ENCODE peak calls at places on chromosomes 16 and 17, in ten cellular contexts. I is body of pancreas, R is heart left ventricle, C is esophagus muscularis mucosa, F is stomach, D is ovary, A is Peyer's patch, Y is tibial nerve, Q is A549, B is endothelial cell of umbilical vein. S is an unnamed sample. For H3K4me1, the result is how much of the 10 kb centered on the place peaks cover.

GRCh38 chr16:86634290-86634689 is 55.9 kb downstream of the FOXL1 start:
- DNase-seq in I (no peak), R (no peak), C (no peak), F (no peak), D (no peak), A (no peak), Y (no peak), Q (peak), B (peak), S (no peak)

GRCh38 chr17:58565389-58566311 is 51.2 kb upstream of the MTMR4 start:
- DNase-seq in I (no peak), R (no peak), C (no peak), F (no peak), D (no peak), A (no peak), Y (no peak), Q (no peak), B (no peak), S (no peak)

GRCh38 chr17:36808181-36808661 is 129.1 kb upstream of the LHX1 start:
- DNase-seq in I (no peak), R (no peak), C (no peak), F (no peak), D (no peak), A (no peak), Y (no peak), Q (no peak), B (no peak), S (no peak)

GRCh38 chr16:71373073-71373472 is 14.6 kb downstream of the CALB2 start:
- DNase-seq in I (no peak), R (no peak), C (no peak), F (no peak), D (no peak), A (no peak), Y (no peak), Q (peak), B (no peak), S (no peak)

GRCh38 chr16:17467923-17468540 is 2.7 kb downstream of the XYLT1 start:
- DNase-seq in I (peak), R (peak), C (no peak), F (peak), D (peak), A (peak), Y (peak), Q (peak), B (no peak), S (peak)

GRCh38 chr16:54067317-54068065 is 219.1 kb downstream of the IRX3 start:
- DNase-seq in I (no peak), R (no peak), C (no peak), F (no peak), D (no peak), A (no peak), Y (no peak), Q (no peak), B (no peak), S (no peak)

GRCh38 chr16:28933176-28933575 is 1.4 kb downstream of the CD19 start:
- DNase-seq in I (no peak), R (no peak), C (no peak), F (no peak), D (no peak), A (no peak), Y (no peak), Q (no peak), B (no peak), S (no peak)

GRCh38 chr17:55265434-55266021 is 768 bp downstream of the HLF start:
- DNase-seq in I (peak), R (no peak), C (no peak), F (no peak), D (no peak), A (peak), Y (no peak), Q (no peak), B (no peak), S (no peak)

GRCh38 chr17:12927541-12928425 is 90.0 kb downstream of the ELAC2 start:
- DNase-seq in I (no peak), R (no peak), C (peak), F (no peak), D (peak), A (no peak), Y (no peak), Q (no peak), B (peak), S (no peak)

GRCh38 chr17:18235743-18236256 is 10.4 kb downstream of the LLGL1 start:
- DNase-seq in I (no peak), R (no peak), C (no peak), F (no peak), D (no peak), A (no peak), Y (no peak), Q (no peak), B (peak), S (no peak)

GRCh38 chr17:8949061-8949622 is 16.4 kb downstream of the PIK3R5 start:
- DNase-seq in I (no peak), R (no peak), C (no peak), F (no peak), D (no peak), A (no peak), Y (no peak), Q (no peak), B (no peak), S (no peak)

GRCh38 chr17:259341-259976 is 78.0 kb upstream of the DOC2B start:
- DNase-seq in I (no peak), R (no peak), C (no peak), F (peak), D (no peak), A (no peak), Y (no peak), Q (no peak), B (peak), S (no peak)

GRCh38 chr16:30902070-30902972 is 5.9 kb downstream of the CTF1 start:
- DNase-seq in I (peak), R (peak), C (no peak), F (peak), D (peak), A (peak), Y (no peak), Q (peak), B (peak), S (peak)

GRCh38 chr17:82236142-82236971 is 7.5 kb downstream of the SLC16A3 start:
- DNase-seq in I (peak), R (peak), C (peak), F (peak), D (peak), A (peak), Y (peak), Q (peak), B (peak), S (peak)

GRCh38 chr17:60049936-60050335 is 28.8 kb downstream of the HEATR6 start:
- DNase-seq in I (no peak), R (no peak), C (no peak), F (no peak), D (no peak), A (no peak), Y (no peak), Q (no peak), B (no peak), S (no peak)

GRCh38 chr16:69818811-69819587 is 56.9 kb downstream of the WWP2 start:
- DNase-seq in I (no peak), R (no peak), C (no peak), F (no peak), D (no peak), A (peak), Y (no peak), Q (no peak), B (no peak), S (no peak)

GRCh38 chr17:82871056-82871775 is 31.4 kb upstream of the ZNF750 start:
- DNase-seq in I (no peak), R (peak), C (no peak), F (no peak), D (no peak), A (peak), Y (no peak), Q (no peak), B (peak), S (no peak)

DNA sequence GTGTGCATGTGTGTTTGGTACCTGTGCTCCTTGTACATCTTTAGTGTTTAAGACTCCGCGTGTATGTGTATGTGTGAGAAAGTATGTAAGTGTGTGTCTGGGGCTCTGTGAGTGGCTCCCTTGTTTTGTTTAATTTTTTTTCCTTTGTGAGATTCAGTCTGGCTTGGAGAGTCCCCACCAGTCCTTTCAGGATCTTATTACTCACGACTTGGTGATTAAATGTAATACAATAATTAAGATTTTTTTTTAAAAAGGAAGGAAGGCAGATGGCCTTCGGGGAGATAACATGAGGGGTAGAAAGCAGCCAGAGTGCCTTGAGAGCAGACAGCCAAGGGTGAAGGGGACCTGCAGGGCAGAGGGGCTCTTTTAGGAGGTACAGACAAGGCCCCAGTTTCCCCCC is 33.9 kb downstream of the FZD2 start:
- DNase-seq in I (no peak), R (no peak), C (no peak), F (no peak), D (no peak), A (no peak), Y (no peak), Q (no peak), B (peak), S (no peak)
- TF ChIP-seq CTCF in I (no peak), R (no peak), C (no peak), F (no peak), D (no peak), A (no peak), Y (no peak), Q (no peak), B (no peak), S (no peak)

GRCh38 chr17:3912827-3913226 is 3.4 kb downstream of the P2RX1 start:
- DNase-seq in I (no peak), R (no peak), C (no peak), F (no peak), D (no peak), A (no peak), Y (no peak), Q (no peak), B (no peak), S (no peak)

GRCh38 chr17:3915642-3916012 is 638 bp downstream of the P2RX1 start:
- DNase-seq in I (no peak), R (no peak), C (no peak), F (no peak), D (no peak), A (no peak), Y (no peak), Q (no peak), B (no peak), S (no peak)

GRCh38 chr17:3914319-3914685 is 2.0 kb downstream of the P2RX1 start:
- DNase-seq in I (no peak), R (no peak), C (no peak), F (peak), D (no peak), A (peak), Y (no peak), Q (no peak), B (no peak), S (no peak)

GRCh38 chr17:3911271-3912053 is 4.8 kb downstream of the P2RX1 start:
- DNase-seq in I (no peak), R (no peak), C (no peak), F (no peak), D (no peak), A (peak), Y (no peak), Q (no peak), B (no peak), S (no peak)

GRCh38 chr17:3913531-3914318 is 2.5 kb downstream of the P2RX1 start:
- DNase-seq in I (peak), R (peak), C (no peak), F (peak), D (peak), A (peak), Y (peak), Q (peak), B (peak), S (no peak)
- TF ChIP-seq POLR2A in I (no peak), R (no peak), C (no peak), F (no peak), D (no peak), A (no peak), Y (no peak), Q (no peak), B (no peak), S (no peak)

GRCh38 chr17:38748329-38749221 is at the start of gene PCGF2:
- DNase-seq in I (peak), R (peak), C (peak), F (peak), D (peak), A (peak), Y (peak), Q (peak), B (peak), S (peak)

GRCh38 chr17:38750312-38751121 is 2.0 kb upstream of the PSMB3 start:
- DNase-seq in I (no peak), R (peak), C (no peak), F (no peak), D (no peak), A (no peak), Y (no peak), Q (no peak), B (peak), S (no peak)

GRCh38 chr17:38749222-38750043 is 1.3 kb upstream of the PCGF2 start:
- DNase-seq in I (peak), R (peak), C (peak), F (peak), D (peak), A (peak), Y (peak), Q (peak), B (peak), S (peak)

GRCh38 chr17:38751144-38751802 is 1.3 kb upstream of the PSMB3 start:
- DNase-seq in I (no peak), R (no peak), C (no peak), F (no peak), D (no peak), A (no peak), Y (no peak), Q (no peak), B (no peak), S (no peak)

DNA sequence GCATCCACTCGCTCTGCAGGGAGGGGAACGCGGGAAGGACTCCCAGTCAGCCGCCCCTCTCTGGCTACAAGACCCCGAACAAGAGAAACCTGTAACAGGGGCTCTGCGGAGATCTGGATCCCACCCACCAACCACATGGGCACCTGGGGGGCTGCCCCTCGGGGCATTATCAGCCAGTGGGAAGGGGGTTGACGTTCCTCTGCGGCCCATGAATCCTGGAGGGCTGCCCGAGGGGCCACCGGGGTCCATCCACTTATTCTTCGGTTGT is 1.8 kb upstream of the PCGF2 start:
- DNase-seq in I (no peak), R (no peak), C (no peak), F (no peak), D (no peak), A (no peak), Y (no peak), Q (no peak), B (no peak), S (no peak)
- H3K4me1 ChIP-seq in I (half or more), R (half or more), C (half or more), F (half or more), D (under half), A (half or more), Y (under half), Q (under half), B (half or more), S (under half)

GRCh38 chr17:53409588-53409987 is 413.1 kb upstream of the KIF2B start:
- DNase-seq in I (no peak), R (no peak), C (no peak), F (no peak), D (no peak), A (no peak), Y (no peak), Q (no peak), B (no peak), S (no peak)

GRCh38 chr17:53406907-53407306 is 415.8 kb upstream of the KIF2B start:
- DNase-seq in I (no peak), R (no peak), C (no peak), F (no peak), D (no peak), A (no peak), Y (no peak), Q (no peak), B (no peak), S (no peak)
- TF ChIP-seq CTCF in I (no peak), R (no peak), C (no peak), F (no peak), D (no peak), A (no peak), Y (no peak), Q (no peak), B (no peak), S (no peak)

GRCh38 chr17:63838586-63839184 is 3.8 kb downstream of the SMARCD2 start:
- DNase-seq in I (peak), R (peak), C (peak), F (peak), D (peak), A (peak), Y (peak), Q (no peak), B (no peak), S (peak)
- TF ChIP-seq POLR2A in I (peak), R (no peak), C (no peak), F (no peak), D (no peak), A (no peak), Y (no peak), Q (no peak), B (no peak), S (no peak)

GRCh38 chr17:21248495-21248894 is 4.7 kb downstream of the NATD1 start:
- DNase-seq in I (no peak), R (no peak), C (no peak), F (no peak), D (no peak), A (no peak), Y (no peak), Q (no peak), B (no peak), S (no peak)

GRCh38 chr17:21250719-21251305 is 2.4 kb downstream of the NATD1 start:
- DNase-seq in I (no peak), R (no peak), C (no peak), F (no peak), D (no peak), A (no peak), Y (no peak), Q (no peak), B (no peak), S (peak)

GRCh38 chr17:21249086-21249795 is 4.0 kb downstream of the NATD1 start:
- DNase-seq in I (no peak), R (no peak), C (no peak), F (no peak), D (no peak), A (no peak), Y (no peak), Q (no peak), B (no peak), S (no peak)

GRCh38 chr17:21251611-21252010 is 1.6 kb downstream of the NATD1 start:
- DNase-seq in I (no peak), R (no peak), C (no peak), F (no peak), D (no peak), A (no peak), Y (no peak), Q (no peak), B (no peak), S (no peak)

GRCh38 chr17:21249911-21250703 is 3.1 kb downstream of the NATD1 start:
- DNase-seq in I (no peak), R (no peak), C (no peak), F (no peak), D (no peak), A (no peak), Y (no peak), Q (no peak), B (no peak), S (no peak)
- H3K4me1 ChIP-seq in I (under half), R (half or more), C (half or more), F (half or more), D (under half), A (under half), Y (under half), Q (under half), B (under half), S (half or more)

DNA sequence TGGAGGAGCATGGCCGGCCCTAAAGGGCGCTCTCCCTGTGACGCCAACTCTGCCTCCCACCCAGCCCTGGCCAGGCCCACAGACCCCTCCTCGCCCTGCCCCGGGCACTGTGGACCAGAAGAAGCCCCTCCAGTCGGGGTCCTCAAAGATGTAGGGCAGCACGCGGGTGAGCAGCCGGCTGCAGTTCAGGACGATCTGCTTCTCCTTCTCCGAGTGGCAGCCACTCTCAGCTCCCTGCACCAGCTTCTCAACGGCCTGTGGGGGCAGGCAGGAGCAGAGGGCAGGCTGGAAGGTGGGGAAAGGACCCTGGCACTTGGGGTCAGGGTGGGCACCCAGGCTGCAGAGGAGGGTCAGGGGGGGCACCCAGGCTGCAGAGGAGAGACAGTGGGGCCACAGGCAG is 8.9 kb downstream of the HID1 start:
- DNase-seq in I (no peak), R (peak), C (no peak), F (no peak), D (no peak), A (no peak), Y (no peak), Q (no peak), B (no peak), S (no peak)
- TF ChIP-seq CTCF in I (no peak), R (no peak), C (no peak), F (no peak), D (no peak), A (no peak), Y (no peak), Q (no peak), B (no peak), S (no peak)

DNA sequence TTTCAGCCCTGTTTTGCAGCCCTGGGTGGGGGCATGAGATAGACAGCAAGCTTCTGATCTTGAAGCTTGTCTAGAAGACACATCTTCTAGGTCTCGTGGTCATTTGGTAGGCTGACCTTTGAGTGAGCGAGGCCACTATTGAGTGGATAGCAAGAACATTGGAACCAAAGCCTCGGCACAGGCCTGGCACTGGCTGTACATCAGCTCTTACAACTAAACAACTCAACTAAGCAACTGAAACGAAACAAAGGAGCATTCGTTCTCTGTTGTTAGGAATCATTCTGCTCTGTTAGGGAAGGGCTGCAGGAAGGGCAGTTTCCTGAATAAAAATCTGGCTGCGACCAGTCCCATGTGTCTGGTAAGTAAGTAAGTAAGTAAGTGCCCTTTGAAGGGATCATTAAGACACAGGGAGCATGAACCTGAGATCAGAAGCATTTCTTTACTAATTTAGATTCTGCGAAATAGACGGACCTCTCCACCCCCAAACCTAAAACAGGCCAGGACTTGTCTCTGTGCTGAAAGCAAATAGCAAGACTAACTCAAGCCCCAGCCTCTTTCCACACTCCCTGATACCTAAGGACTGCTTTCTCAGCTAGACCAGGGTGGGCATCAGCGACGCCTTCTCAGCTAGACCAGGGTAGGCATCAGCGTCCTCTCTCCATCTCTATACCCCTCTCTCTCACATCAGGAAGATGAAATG is 22.7 kb downstream of the CYB561 start:
- DNase-seq in I (no peak), R (no peak), C (no peak), F (no peak), D (no peak), A (peak), Y (no peak), Q (no peak), B (peak), S (no peak)
- TF ChIP-seq POLR2A in I (no peak), R (no peak), C (no peak), F (no peak), D (no peak), A (no peak), Y (no peak), Q (no peak), B (no peak), S (no peak)

GRCh38 chr16:11668590-11669379 is 530 bp downstream of the SNN start:
- DNase-seq in I (no peak), R (peak), C (no peak), F (no peak), D (peak), A (peak), Y (no peak), Q (no peak), B (no peak), S (peak)

GRCh38 chr16:11666108-11667055 is 1.9 kb upstream of the SNN start:
- DNase-seq in I (no peak), R (no peak), C (no peak), F (no peak), D (no peak), A (no peak), Y (no peak), Q (no peak), B (no peak), S (no peak)

GRCh38 chr16:11669380-11670146 is 1.3 kb downstream of the SNN start:
- DNase-seq in I (peak), R (peak), C (no peak), F (no peak), D (no peak), A (peak), Y (peak), Q (no peak), B (peak), S (no peak)

GRCh38 chr16:11667221-11667823 is 933 bp upstream of the SNN start:
- DNase-seq in I (no peak), R (no peak), C (no peak), F (no peak), D (no peak), A (no peak), Y (no peak), Q (no peak), B (no peak), S (no peak)

GRCh38 chr16:11667824-11668589 is at the start of gene SNN:
- DNase-seq in I (peak), R (peak), C (peak), F (peak), D (peak), A (peak), Y (peak), Q (peak), B (peak), S (peak)
- H3K4me1 ChIP-seq in I (under half), R (half or more), C (under half), F (under half), D (under half), A (under half), Y (under half), Q (under half), B (under half), S (under half)